ENCODE peak calls at places on chromosomes 16 and 17, in eight cellular contexts. One of them, this sample, is unnamed.

GRCh38 chr16:11689031-11689840 is 21.0 kb downstream of the SNN start:
- DNase-seq in neuronal stem cell: no peak
- DNase-seq in RCC 7860: no peak
- DNase-seq in T-cell: no peak
- DNase-seq in H9: no peak
- DNase-seq in PC-9: no peak
- DNase-seq in NCI-H774: no peak
- DNase-seq in SK-MEL-5: no peak
- DNase-seq in this sample: no peak

GRCh38 chr16:27400751-27401620 is 988 bp upstream of the IL21R start:
- DNase-seq in neuronal stem cell: no peak
- DNase-seq in RCC 7860: peak
- DNase-seq in T-cell: no peak
- DNase-seq in H9: no peak
- DNase-seq in PC-9: no peak
- DNase-seq in NCI-H774: no peak
- DNase-seq in SK-MEL-5: no peak
- DNase-seq in this sample: peak

GRCh38 chr16:31420037-31420436 is 8.1 kb downstream of the COX6A2 start:
- DNase-seq in neuronal stem cell: no peak
- DNase-seq in RCC 7860: no peak
- DNase-seq in T-cell: no peak
- DNase-seq in H9: no peak
- DNase-seq in PC-9: no peak
- DNase-seq in NCI-H774: no peak
- DNase-seq in SK-MEL-5: no peak
- DNase-seq in this sample: no peak

GRCh38 chr16:89004209-89004831 is 27.3 kb upstream of the CBFA2T3 start:
- DNase-seq in neuronal stem cell: no peak
- DNase-seq in RCC 7860: no peak
- DNase-seq in T-cell: no peak
- DNase-seq in H9: no peak
- DNase-seq in PC-9: no peak
- DNase-seq in NCI-H774: no peak
- DNase-seq in SK-MEL-5: no peak
- DNase-seq in this sample: no peak

GRCh38 chr17:549197-550040 is 165.2 kb downstream of the VPS53 start:
- DNase-seq in neuronal stem cell: no peak
- DNase-seq in RCC 7860: no peak
- DNase-seq in T-cell: no peak
- DNase-seq in H9: no peak
- DNase-seq in PC-9: no peak
- DNase-seq in NCI-H774: no peak
- DNase-seq in SK-MEL-5: no peak
- DNase-seq in this sample: peak

GRCh38 chr16:76963614-76964315 is 227.2 kb upstream of the MON1B start:
- DNase-seq in neuronal stem cell: no peak
- DNase-seq in RCC 7860: no peak
- DNase-seq in T-cell: no peak
- DNase-seq in H9: no peak
- DNase-seq in PC-9: no peak
- DNase-seq in NCI-H774: no peak
- DNase-seq in SK-MEL-5: no peak
- DNase-seq in this sample: no peak

GRCh38 chr16:54546481-54546880 is 259.9 kb upstream of the IRX3 start:
- DNase-seq in neuronal stem cell: no peak
- DNase-seq in RCC 7860: no peak
- DNase-seq in T-cell: no peak
- DNase-seq in H9: no peak
- DNase-seq in PC-9: no peak
- DNase-seq in NCI-H774: no peak
- DNase-seq in SK-MEL-5: no peak
- DNase-seq in this sample: peak

GRCh38 chr16:49698931-49699715 is 156.8 kb downstream of the ZNF423 start:
- DNase-seq in neuronal stem cell: no peak
- DNase-seq in RCC 7860: no peak
- DNase-seq in T-cell: no peak
- DNase-seq in H9: no peak
- DNase-seq in PC-9: no peak
- DNase-seq in NCI-H774: no peak
- DNase-seq in SK-MEL-5: no peak
- DNase-seq in this sample: peak